ENCODE peak calls at places on chromosomes 12 and 14, in nine cellular contexts. K is fibroblast of lung, Y is astrocyte of the spinal cord, O is transverse colon, A is A549, W is cardiac muscle cell, B is MM.1S, P is GM06990, E is foreskin fibroblast. V is an unnamed sample.

GRCh38 chr12:99709619-99710018 is 62.1 kb downstream of the GARIN6 start:
- DNase-seq in K (no peak), Y (no peak), O (no peak), A (no peak), W (no peak), B (no peak), P (no peak), E (no peak), V (no peak)

GRCh38 chr12:22321620-22322019 is 12.9 kb downstream of the ST8SIA1 start:
- DNase-seq in K (no peak), Y (peak), O (no peak), A (no peak), W (peak), B (no peak), P (no peak), E (peak), V (no peak)

GRCh38 chr12:102043928-102044327 is 17.9 kb downstream of the WASHC3 start:
- DNase-seq in K (no peak), Y (no peak), O (no peak), A (no peak), W (no peak), B (peak), P (peak), E (no peak), V (no peak)

GRCh38 chr12:122045262-122045661 is 23.6 kb downstream of the BCL7A start:
- DNase-seq in K (no peak), Y (no peak), O (no peak), A (no peak), W (no peak), B (no peak), P (no peak), E (no peak), V (no peak)

GRCh38 chr12:106429636-106430035 is 72.1 kb downstream of the POLR3B start:
- DNase-seq in K (no peak), Y (no peak), O (no peak), A (no peak), W (peak), B (no peak), P (no peak), E (no peak), V (no peak)

GRCh38 chr12:4011597-4011996 is 138.4 kb upstream of the PARP11 start:
- DNase-seq in K (no peak), Y (no peak), O (no peak), A (peak), W (no peak), B (no peak), P (no peak), E (no peak), V (no peak)

GRCh38 chr12:1056390-1056789 is 65.4 kb downstream of the ERC1 start:
- DNase-seq in K (no peak), Y (no peak), O (no peak), A (no peak), W (no peak), B (no peak), P (no peak), E (no peak), V (no peak)

GRCh38 chr12:6376079-6376941 is 947 bp upstream of the SCNN1A start:
- DNase-seq in K (peak), Y (peak), O (peak), A (peak), W (peak), B (no peak), P (no peak), E (peak), V (no peak)

GRCh38 chr12:10716277-10716676 is 6.8 kb downstream of the YBX3 start:
- DNase-seq in K (no peak), Y (no peak), O (no peak), A (no peak), W (no peak), B (no peak), P (no peak), E (no peak), V (no peak)

GRCh38 chr12:6921539-6921938 is 6.2 kb upstream of the ATN1 start:
- DNase-seq in K (no peak), Y (no peak), O (no peak), A (no peak), W (no peak), B (no peak), P (no peak), E (no peak), V (no peak)

GRCh38 chr14:50792634-50793068 is 38.3 kb downstream of the NIN start:
- DNase-seq in K (no peak), Y (no peak), O (no peak), A (no peak), W (no peak), B (no peak), P (peak), E (no peak), V (no peak)

GRCh38 chr12:6337958-6338406 is 3.9 kb downstream of the TNFRSF1A start:
- DNase-seq in K (peak), Y (no peak), O (no peak), A (peak), W (peak), B (no peak), P (no peak), E (peak), V (no peak)

GRCh38 chr12:69566603-69567002 is 18.7 kb upstream of the CCT2 start:
- DNase-seq in K (no peak), Y (no peak), O (no peak), A (no peak), W (no peak), B (no peak), P (no peak), E (no peak), V (no peak)
- TF ChIP-seq CTCF in K (peak), Y (peak), O (no peak), A (no peak), W (no peak), B (no peak), P (no peak), E (no peak), V (no peak)

DNA sequence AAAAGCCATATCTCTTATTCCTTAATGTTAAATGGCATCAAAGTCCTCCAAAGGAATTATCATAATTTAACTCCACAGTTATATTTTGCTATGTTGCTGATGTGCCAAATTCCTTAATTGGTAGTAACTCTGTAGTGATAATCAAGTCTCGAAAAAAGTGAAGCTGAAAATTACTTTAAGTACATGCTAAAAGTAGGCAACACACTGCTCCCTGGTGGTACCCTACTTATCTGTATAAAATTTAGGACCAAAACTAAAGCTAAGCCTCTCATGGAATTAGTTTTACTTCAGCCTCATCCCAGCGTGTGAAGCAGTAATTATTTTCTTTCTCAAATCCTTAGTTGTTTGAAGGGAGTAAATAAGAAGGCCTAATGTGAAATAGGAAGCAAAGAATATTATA is 132.8 kb downstream of the TTLL5 start:
- DNase-seq in K (peak), Y (peak), O (no peak), A (peak), W (peak), B (no peak), P (no peak), E (peak), V (peak)
- TF ChIP-seq CTCF in K (peak), Y (no peak), O (no peak), A (no peak), W (peak), B (no peak), P (no peak), E (peak), V (peak)

GRCh38 chr12:21296348-21296747 is 38.4 kb downstream of the SLCO1A2 start:
- DNase-seq in K (no peak), Y (no peak), O (no peak), A (no peak), W (no peak), B (no peak), P (no peak), E (no peak), V (no peak)

GRCh38 chr12:21294176-21294575 is 40.5 kb downstream of the SLCO1A2 start:
- DNase-seq in K (no peak), Y (no peak), O (no peak), A (no peak), W (no peak), B (no peak), P (no peak), E (no peak), V (no peak)

GRCh38 chr12:21300632-21301031 is 34.1 kb downstream of the SLCO1A2 start:
- DNase-seq in K (no peak), Y (no peak), O (no peak), A (no peak), W (no peak), B (no peak), P (no peak), E (no peak), V (no peak)

DNA sequence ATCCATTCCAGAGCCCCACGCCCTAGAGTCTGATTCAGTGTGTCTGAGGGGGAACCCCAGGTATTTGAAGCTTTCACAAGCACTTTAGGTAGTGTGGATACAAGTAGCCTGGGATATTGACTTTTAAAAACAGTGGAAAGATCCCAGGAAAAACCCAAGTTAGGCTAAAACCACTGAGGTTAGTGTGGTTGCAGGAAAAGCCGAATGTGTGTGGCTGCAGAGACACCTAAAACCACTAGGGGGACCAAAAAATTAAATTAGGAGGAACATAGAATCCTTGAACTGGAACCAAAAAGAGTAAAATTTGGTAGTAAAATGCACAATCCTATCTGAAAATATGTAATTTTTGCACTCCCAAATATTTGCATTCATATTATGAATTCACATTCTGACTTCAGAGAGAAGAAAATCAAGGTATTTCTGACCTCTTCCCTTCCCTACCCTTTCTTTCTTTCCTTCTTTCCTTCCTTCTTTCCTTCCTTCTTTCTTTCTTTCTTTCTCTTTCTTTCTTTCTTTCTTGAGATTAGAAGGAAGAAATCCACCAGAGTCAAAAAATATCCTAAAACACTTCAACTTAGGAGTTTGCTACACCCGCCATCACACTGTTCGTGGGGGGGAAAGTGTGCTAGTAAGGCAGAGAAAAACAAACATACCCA is 37.8 kb downstream of the SLCO1A2 start:
- DNase-seq in K (peak), Y (peak), O (no peak), A (peak), W (peak), B (peak), P (no peak), E (peak), V (no peak)
- TF ChIP-seq CTCF in K (peak), Y (peak), O (peak), A (peak), W (peak), B (peak), P (peak), E (peak), V (peak)

GRCh38 chr14:85195872-85196477 is 334.0 kb upstream of the FLRT2 start:
- DNase-seq in K (peak), Y (no peak), O (no peak), A (peak), W (peak), B (no peak), P (no peak), E (peak), V (no peak)
- TF ChIP-seq CTCF in K (peak), Y (peak), O (no peak), A (peak), W (peak), B (peak), P (peak), E (peak), V (peak)

GRCh38 chr14:25381498-25381897 is 331.6 kb upstream of the STXBP6 start:
- DNase-seq in K (no peak), Y (no peak), O (no peak), A (peak), W (no peak), B (no peak), P (no peak), E (no peak), V (no peak)
- TF ChIP-seq CTCF in K (no peak), Y (peak), O (no peak), A (no peak), W (no peak), B (peak), P (no peak), E (no peak), V (peak)

GRCh38 chr12:129941646-129942045 is 37.8 kb upstream of the TMEM132D start:
- DNase-seq in K (no peak), Y (no peak), O (no peak), A (no peak), W (no peak), B (no peak), P (no peak), E (no peak), V (no peak)
- TF ChIP-seq CTCF in K (no peak), Y (no peak), O (no peak), A (no peak), W (no peak), B (no peak), P (no peak), E (no peak), V (no peak)

V was measured in AG09309.